ENCODE peak calls at places on chromosomes 4 and X, in seven cellular contexts. M is endodermal cell; K is aorta; D is CD4-positive, CD25-positive, alpha-beta regulatory T cell; B is naive thymus-derived CD4-positive, alpha-beta T cell; S is breast epithelium; O is GM23248. H is an unnamed sample. For H3K4me1, the result is how much of the 10 kb centered on the place peaks cover.

GRCh38 chrX:2692221-2693122 is 1.4 kb downstream of the CD99 start:
- DNase-seq in O (peak), B (no peak), S (no peak), D (no peak), K (peak), M (peak), H (peak)

GRCh38 chr4:38500433-38500832 is 163.6 kb upstream of the KLF3 start:
- DNase-seq in D (no peak), O (peak), S (no peak), B (no peak), M (no peak), K (no peak), H (no peak)

GRCh38 chr4:71396382-71396781 is 57.6 kb downstream of the SLC4A4 start:
- DNase-seq in O (peak), D (no peak), M (no peak), B (no peak), S (no peak), K (no peak), H (peak)

GRCh38 chr4:169275180-169275579 is 4.4 kb upstream of the SH3RF1 start:
- DNase-seq in S (no peak), K (no peak), D (no peak), M (no peak), O (no peak), B (no peak), H (no peak)

GRCh38 chr4:82496349-82496748 is 65.4 kb downstream of the TMEM150C start:
- DNase-seq in S (no peak), D (no peak), O (no peak), K (no peak), M (no peak), B (no peak), H (peak)

GRCh38 chrX:69177511-69178162 is 12.4 kb upstream of the PJA1 start:
- DNase-seq in D (no peak), M (peak), O (no peak), K (no peak), B (no peak), S (no peak), H (no peak)

GRCh38 chr4:107870916-107871786 is 46.4 kb downstream of the SGMS2 start:
- DNase-seq in D (no peak), B (no peak), M (no peak), O (no peak), K (no peak), S (no peak), H (no peak)

GRCh38 chrX:120797201-120797938 is 78.3 kb downstream of the CT47B1 start:
- DNase-seq in K (no peak), O (no peak), M (no peak), D (no peak), S (no peak), B (no peak), H (no peak)

GRCh38 chr4:181289203-181289602 is 954.0 kb upstream of the TENM3 start:
- DNase-seq in M (peak), D (no peak), K (no peak), B (no peak), O (no peak), S (no peak), H (no peak)

GRCh38 chr4:16833722-16834121 is 64.7 kb downstream of the LDB2 start:
- DNase-seq in D (no peak), K (no peak), S (no peak), O (no peak), B (no peak), M (no peak), H (no peak)

GRCh38 chr4:92172203-92172602 is 131.6 kb upstream of the GRID2 start:
- DNase-seq in D (no peak), B (no peak), M (no peak), K (no peak), S (no peak), O (peak), H (no peak)

GRCh38 chr4:182547435-182547834 is 304.2 kb downstream of the TENM3 start:
- DNase-seq in B (no peak), S (no peak), O (no peak), K (no peak), D (no peak), M (no peak), H (no peak)

GRCh38 chrX:70613295-70613694 is 168.7 kb downstream of the DLG3 start:
- DNase-seq in O (peak), B (no peak), D (no peak), K (no peak), S (no peak), M (no peak), H (no peak)

GRCh38 chr4:111712093-111712677 is 433.1 kb upstream of the FAM241A start:
- DNase-seq in K (no peak), O (no peak), M (no peak), D (no peak), S (no peak), B (no peak), H (no peak)

GRCh38 chr4:176622251-176622968 is 170.3 kb downstream of the VEGFC start:
- DNase-seq in O (peak), B (no peak), S (no peak), M (no peak), D (no peak), K (no peak), H (peak)

GRCh38 chrX:24153175-24153795 is 3.8 kb downstream of the ZFX start:
- DNase-seq in M (peak), K (no peak), D (no peak), B (no peak), S (no peak), O (peak), H (peak)

GRCh38 chrX:73563740-73564073 is 710 bp downstream of the CHIC1 start:
- DNase-seq in D (no peak), O (no peak), S (no peak), K (no peak), B (no peak), M (no peak), H (no peak)

GRCh38 chr4:6724461-6725111 is 8.6 kb downstream of the BLOC1S4 start:
- DNase-seq in D (no peak), B (no peak), M (no peak), O (peak), S (peak), K (no peak), H (peak)

GRCh38 chrX:137432609-137433008 is 133.3 kb upstream of the ZIC3 start:
- DNase-seq in D (no peak), M (peak), S (no peak), B (no peak), K (no peak), O (no peak), H (peak)

DNA sequence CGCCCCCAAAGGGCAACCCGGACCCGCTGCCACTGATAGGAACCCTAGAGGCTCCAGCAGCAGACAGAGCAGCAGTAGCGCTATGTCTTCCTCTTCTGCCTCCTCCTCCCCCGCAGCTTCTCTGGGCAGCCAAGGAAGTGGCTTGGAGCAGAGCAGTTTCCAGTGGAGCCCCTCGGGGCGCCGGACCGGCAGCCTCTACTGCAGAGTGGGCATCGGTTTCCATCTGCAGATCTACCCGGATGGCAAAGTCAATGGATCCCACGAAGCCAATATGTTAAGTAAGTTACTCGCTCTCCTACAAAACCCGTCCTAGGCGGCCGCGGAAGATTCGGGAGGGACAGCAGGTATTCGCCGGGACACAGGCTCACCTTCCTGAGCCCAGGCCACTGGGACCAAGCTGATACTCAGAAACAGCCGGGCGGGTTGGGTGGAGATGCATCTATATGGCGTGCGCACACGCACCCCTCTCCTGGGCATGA is 477 bp downstream of the FGF5 start:
- DNase-seq in D (no peak), O (peak), M (no peak), K (no peak), B (no peak), S (no peak), H (peak)
- H3K4me3 ChIP-seq in D (no peak), O (peak), M (peak), K (no peak), B (no peak), S (peak), H (peak)

DNA sequence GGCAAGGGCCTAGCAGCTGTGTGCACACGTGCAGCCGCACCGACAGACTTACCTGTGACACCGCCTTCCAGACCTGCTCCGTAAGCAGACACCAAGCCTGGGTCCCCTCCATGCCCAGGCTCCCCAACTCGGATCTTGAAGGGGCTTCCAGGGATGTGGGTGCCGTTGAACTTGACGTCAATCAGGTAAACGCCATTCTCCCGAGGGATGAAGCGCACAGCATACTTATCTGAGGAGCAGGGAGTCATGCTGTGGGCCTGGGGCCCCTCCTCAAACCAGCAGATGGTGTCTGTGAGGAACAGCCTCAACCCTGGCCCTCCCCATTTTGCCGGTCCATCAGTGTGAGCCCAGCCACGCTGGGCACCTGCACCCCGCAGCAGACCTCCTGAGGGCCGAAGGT is 24.5 kb downstream of the FLNA start:
- DNase-seq in K (peak), B (no peak), M (no peak), D (no peak), O (peak), S (no peak), H (no peak)
- H3K4me1 ChIP-seq in K (under half), B (half or more), M (under half), D (half or more), O (under half), S (under half), H (under half)

GRCh38 chr4:81211956-81212355 is 3.1 kb downstream of the PRKG2 start:
- DNase-seq in D (no peak), B (no peak), M (no peak), K (no peak), S (no peak), O (peak), H (no peak)

GRCh38 chr4:81215219-81215892 is at the start of gene PRKG2:
- DNase-seq in M (peak), D (no peak), B (no peak), K (no peak), S (no peak), O (peak), H (peak)

GRCh38 chr4:81214144-81214517 is 891 bp downstream of the PRKG2 start:
- DNase-seq in K (no peak), M (no peak), D (no peak), O (peak), S (no peak), B (no peak), H (no peak)

GRCh38 chr4:81214518-81215218 is 354 bp downstream of the PRKG2 start:
- DNase-seq in B (peak), O (peak), D (no peak), K (no peak), S (no peak), M (peak), H (peak)

GRCh38 chr4:81213671-81214070 is 1.4 kb downstream of the PRKG2 start:
- DNase-seq in B (no peak), K (no peak), M (no peak), D (no peak), O (peak), S (no peak), H (no peak)
- H3K4me3 ChIP-seq in B (no peak), K (no peak), M (no peak), D (no peak), O (peak), S (no peak), H (no peak)

GRCh38 chr4:159175165-159175988 is 72.5 kb downstream of the RAPGEF2 start:
- DNase-seq in M (peak), O (peak), S (no peak), K (peak), D (peak), B (peak), H (no peak)
- H3K4me1 ChIP-seq in M (under half), O (under half), S (under half), K (under half), D (under half), B (under half), H (under half)

H was measured in osteoblast.